ENCODE peak calls at places on chromosomes 5 and 9, in eight cellular contexts. K, F, I, Z, X, N, A and T are unnamed samples. For H3K9me3, the result is how much of the 10 kb centered on the place peaks cover.

GRCh38 chr5:71737931-71738539 is 19.0 kb downstream of the CARTPT start:
- DNase-seq in K (no peak), F (no peak), I (no peak), Z (no peak), X (no peak), N (no peak), A (no peak), T (no peak)

GRCh38 chr5:178372091-178372695 is 139.6 kb upstream of the PHYKPL start:
- DNase-seq in K (no peak), F (no peak), I (no peak), Z (no peak), X (no peak), N (no peak), A (no peak), T (peak)

GRCh38 chr5:169114466-169114865 is 186.5 kb downstream of the SLIT3 start:
- DNase-seq in K (no peak), F (peak), I (no peak), Z (no peak), X (no peak), N (no peak), A (no peak), T (no peak)

GRCh38 chr5:175166013-175166412 is 278.0 kb downstream of the DRD1 start:
- DNase-seq in K (no peak), F (no peak), I (no peak), Z (no peak), X (no peak), N (no peak), A (no peak), T (no peak)

GRCh38 chr5:106121972-106122605 is 1548.6 kb downstream of the EFNA5 start:
- DNase-seq in K (no peak), F (peak), I (no peak), Z (peak), X (no peak), N (no peak), A (peak), T (peak)

GRCh38 chr9:93184439-93185221 is 691 bp downstream of the WNK2 start:
- DNase-seq in K (no peak), F (no peak), I (no peak), Z (no peak), X (no peak), N (peak), A (no peak), T (peak)

GRCh38 chr9:100515578-100516494 is 42.9 kb downstream of the TMEFF1 start:
- DNase-seq in K (peak), F (no peak), I (no peak), Z (no peak), X (no peak), N (no peak), A (peak), T (no peak)

GRCh38 chr5:132046915-132047314 is 13.5 kb upstream of the IL3 start:
- DNase-seq in K (no peak), F (no peak), I (no peak), Z (no peak), X (no peak), N (no peak), A (no peak), T (no peak)

GRCh38 chr5:154385236-154385512 is 60.6 kb upstream of the SAP30L start:
- DNase-seq in K (no peak), F (no peak), I (no peak), Z (no peak), X (no peak), N (no peak), A (peak), T (no peak)

GRCh38 chr5:180274695-180275094 is 17.2 kb downstream of the MAPK9 start:
- DNase-seq in K (no peak), F (no peak), I (no peak), Z (no peak), X (no peak), N (no peak), A (no peak), T (no peak)

GRCh38 chr5:180271205-180271604 is 20.7 kb downstream of the MAPK9 start:
- DNase-seq in K (no peak), F (no peak), I (no peak), Z (no peak), X (no peak), N (no peak), A (no peak), T (no peak)
- H3K9me3 ChIP-seq in K (under half), F (under half), I (under half), Z (under half), X (under half), N (under half), A (under half), T (half or more)

DNA sequence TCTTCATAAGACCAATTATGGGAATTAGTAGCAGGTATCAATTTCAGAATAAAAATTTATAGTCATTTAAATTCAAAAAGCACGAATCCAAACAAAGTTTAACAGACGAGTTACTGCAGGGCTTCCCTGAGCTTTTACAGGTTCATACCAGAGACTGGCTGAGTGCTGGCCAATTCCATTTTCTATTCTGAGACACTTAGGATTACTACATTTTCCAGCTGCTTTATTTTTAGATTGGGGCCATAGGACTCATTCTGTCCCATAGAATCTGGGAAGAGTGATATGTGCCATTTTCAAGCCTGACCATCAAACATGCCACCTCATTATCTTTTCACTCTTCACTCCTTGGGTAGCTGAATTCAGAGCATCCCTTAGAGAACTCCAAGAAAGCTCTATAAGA is 410.7 kb downstream of the DNAH5 start:
- DNase-seq in K (no peak), F (no peak), I (no peak), Z (no peak), X (no peak), N (no peak), A (no peak), T (no peak)
- H3K9me3 ChIP-seq in K (under half), F (under half), I (under half), Z (under half), X (under half), N (under half), A (under half), T (under half)

GRCh38 chr9:3360245-3360644 is 165.6 kb downstream of the RFX3 start:
- DNase-seq in K (no peak), F (no peak), I (no peak), Z (no peak), X (no peak), N (no peak), A (no peak), T (no peak)

GRCh38 chr9:3359778-3360177 is 166.0 kb downstream of the RFX3 start:
- DNase-seq in K (no peak), F (no peak), I (no peak), Z (no peak), X (no peak), N (no peak), A (no peak), T (no peak)

GRCh38 chr9:3361115-3361514 is 164.7 kb downstream of the RFX3 start:
- DNase-seq in K (no peak), F (no peak), I (no peak), Z (no peak), X (no peak), N (no peak), A (no peak), T (no peak)

GRCh38 chr9:3361689-3362392 is 164.0 kb downstream of the RFX3 start:
- DNase-seq in K (no peak), F (no peak), I (no peak), Z (no peak), X (no peak), N (no peak), A (no peak), T (no peak)

DNA sequence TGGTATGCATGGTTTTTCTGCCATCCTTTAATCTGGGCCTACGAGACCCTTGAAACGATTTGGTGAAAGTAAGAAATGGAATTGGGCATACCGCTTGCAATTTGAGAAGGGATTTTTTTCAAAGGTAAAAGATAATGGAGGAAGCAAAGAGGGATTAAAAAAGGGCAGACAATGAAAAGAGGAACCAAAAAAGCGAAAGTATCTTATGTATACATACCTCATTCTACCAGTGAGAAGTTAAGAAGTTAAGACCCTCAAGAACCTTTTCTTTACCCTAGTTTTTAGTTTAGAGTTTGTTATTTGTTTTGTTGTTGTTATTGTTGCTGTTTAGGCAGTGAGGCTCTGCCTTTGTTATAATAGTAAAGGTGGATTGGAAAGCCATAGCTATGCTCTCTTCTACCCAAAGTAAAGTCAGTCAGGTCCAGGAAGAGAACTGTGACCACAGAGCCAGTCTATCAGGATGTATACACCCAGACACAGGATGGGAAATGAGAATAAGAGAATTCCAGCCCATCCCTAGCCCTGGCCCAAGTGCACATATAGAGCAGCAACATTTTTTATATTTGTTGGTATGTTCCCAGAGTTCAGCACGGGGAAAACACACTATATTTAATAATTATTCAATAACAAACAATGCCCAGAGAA is 166.6 kb downstream of the RFX3 start:
- DNase-seq in K (no peak), F (no peak), I (no peak), Z (no peak), X (no peak), N (no peak), A (no peak), T (no peak)
- H3K9me3 ChIP-seq in K (under half), F (under half), I (under half), Z (under half), X (under half), N (under half), A (under half), T (under half)

GRCh38 chr5:140764177-140765020 is 21.5 kb upstream of the PCDHA1 start:
- DNase-seq in K (peak), F (no peak), I (no peak), Z (no peak), X (no peak), N (no peak), A (no peak), T (no peak)

GRCh38 chr5:140767444-140767843 is 18.5 kb upstream of the PCDHA1 start:
- DNase-seq in K (no peak), F (no peak), I (no peak), Z (no peak), X (no peak), N (no peak), A (no peak), T (no peak)
- H3K9me3 ChIP-seq in K (under half), F (under half), I (under half), Z (under half), X (under half), N (under half), A (under half), T (half or more)

DNA sequence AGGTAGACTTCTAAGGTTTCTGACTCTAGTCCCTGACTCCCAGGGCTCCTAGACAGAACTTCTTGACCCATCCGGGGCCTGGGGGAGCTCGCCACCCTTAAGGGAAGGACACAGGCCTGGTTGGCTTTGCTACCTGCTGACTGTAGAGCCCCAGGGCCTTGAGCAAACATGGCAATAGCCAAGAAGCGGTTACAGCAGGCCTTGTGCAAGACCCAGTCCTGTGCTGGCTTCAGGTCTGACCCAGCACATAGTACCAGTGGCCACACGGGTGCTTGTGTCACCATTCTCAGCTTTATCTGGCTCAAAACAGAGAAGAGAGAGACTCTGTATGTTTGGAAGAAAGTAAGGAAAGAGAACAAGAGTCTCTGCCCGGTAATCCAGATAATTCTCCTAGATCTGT is 41.8 kb downstream of the AP3B1 start:
- DNase-seq in K (no peak), F (no peak), I (no peak), Z (no peak), X (no peak), N (no peak), A (no peak), T (no peak)
- H3K9me3 ChIP-seq in K (under half), F (under half), I (under half), Z (under half), X (under half), N (under half), A (under half), T (under half)

DNA sequence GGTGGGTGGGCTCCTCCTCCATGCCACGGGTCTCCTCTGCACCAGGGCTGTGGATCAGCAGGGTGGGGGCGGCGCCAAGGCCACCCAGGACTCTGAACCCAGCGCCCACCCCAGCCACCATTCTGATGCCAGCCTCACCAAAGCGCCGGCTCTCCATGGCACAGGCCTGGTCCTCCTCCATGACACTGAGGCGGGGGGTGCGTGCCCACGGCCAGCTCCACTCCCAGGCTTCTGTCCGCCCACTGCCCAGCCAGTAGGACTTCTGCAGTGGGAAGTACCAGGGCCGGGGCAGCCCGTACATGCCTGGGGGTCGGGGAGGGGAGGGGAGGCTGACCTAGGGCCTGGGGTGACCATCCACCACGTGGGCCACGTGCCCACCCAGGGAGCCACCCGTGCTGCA is 11.6 kb downstream of the ABCA2 start:
- DNase-seq in K (no peak), F (no peak), I (no peak), Z (no peak), X (no peak), N (no peak), A (no peak), T (no peak)
- H3K9me3 ChIP-seq in K (under half), F (under half), I (under half), Z (under half), X (under half), N (under half), A (under half), T (under half)

DNA sequence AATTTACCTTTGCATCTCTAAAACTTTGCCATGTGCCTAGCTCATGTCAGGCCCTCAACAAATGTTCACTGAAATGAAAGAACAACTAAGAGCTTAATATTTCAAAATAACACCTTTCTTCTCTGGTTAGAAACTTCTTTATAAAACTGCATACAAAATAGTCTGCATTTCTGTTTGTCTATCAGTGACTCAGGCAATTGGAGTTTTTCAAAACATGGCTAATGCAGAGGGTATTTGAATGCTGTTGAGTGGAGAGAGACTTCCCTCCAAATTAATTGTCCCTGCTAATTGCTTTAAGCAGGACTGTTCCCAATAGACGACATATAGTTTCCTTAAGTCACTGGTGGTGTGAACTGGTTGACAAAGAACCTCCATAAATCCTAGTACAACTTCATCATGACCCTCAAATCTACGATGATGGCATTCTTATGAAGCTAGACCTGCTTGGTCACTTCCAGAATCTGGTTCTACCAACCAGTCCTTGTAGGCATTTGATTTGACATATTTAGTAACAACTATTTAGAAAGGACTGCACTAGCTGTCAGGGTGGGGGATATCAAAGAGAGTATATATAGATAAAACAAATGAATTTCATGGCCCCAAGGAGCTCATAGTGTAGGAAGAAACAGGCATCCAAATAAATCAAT is 84.5 kb downstream of the PRLR start:
- DNase-seq in K (no peak), F (no peak), I (no peak), Z (no peak), X (no peak), N (no peak), A (no peak), T (no peak)
- H3K9me3 ChIP-seq in K (under half), F (under half), I (under half), Z (under half), X (under half), N (under half), A (under half), T (under half)

GRCh38 chr5:137352095-137352494 is 147.0 kb downstream of the SPOCK1 start:
- DNase-seq in K (no peak), F (no peak), I (no peak), Z (no peak), X (no peak), N (no peak), A (no peak), T (no peak)
- H3K9me3 ChIP-seq in K (under half), F (under half), I (under half), Z (under half), X (under half), N (under half), A (under half), T (under half)

GRCh38 chr9:2302606-2303005 is 287.5 kb downstream of the SMARCA2 start:
- DNase-seq in K (no peak), F (no peak), I (no peak), Z (no peak), X (no peak), N (no peak), A (peak), T (no peak)

GRCh38 chr9:2311920-2312319 is 296.8 kb downstream of the SMARCA2 start:
- DNase-seq in K (no peak), F (no peak), I (no peak), Z (no peak), X (no peak), N (no peak), A (no peak), T (no peak)

DNA sequence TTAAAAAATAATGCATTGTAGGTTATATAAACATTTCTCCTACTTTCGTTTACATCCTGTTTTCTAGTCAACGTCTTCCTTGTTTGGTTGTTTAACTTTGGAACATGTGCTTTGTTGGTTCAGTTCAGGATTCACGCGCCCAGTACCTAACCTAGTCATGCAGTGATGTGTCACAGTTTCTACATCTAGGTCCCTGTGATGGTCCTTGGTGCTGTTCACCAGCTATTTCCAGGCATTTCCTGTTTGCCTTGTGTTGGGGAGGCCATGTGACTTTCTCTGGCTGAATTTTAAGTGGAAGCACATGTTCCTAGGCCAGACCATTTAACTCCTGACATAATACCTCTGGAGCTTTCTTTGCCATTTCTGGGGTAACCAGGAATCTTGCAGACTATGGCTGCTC is 292.3 kb downstream of the SMARCA2 start:
- DNase-seq in K (no peak), F (no peak), I (no peak), Z (no peak), X (no peak), N (no peak), A (peak), T (no peak)
- H3K9me3 ChIP-seq in K (under half), F (under half), I (under half), Z (under half), X (under half), N (under half), A (under half), T (under half)

GRCh38 chr5:53749611-53750010 is 189.2 kb downstream of the NDUFS4 start:
- DNase-seq in K (peak), F (no peak), I (no peak), Z (no peak), X (no peak), N (no peak), A (peak), T (no peak)
- H3K9me3 ChIP-seq in K (under half), F (under half), I (under half), Z (under half), X (under half), N (under half), A (under half), T (under half)